ENCODE peak calls at places on chromosome 2, in nine cellular contexts. E is right lobe of liver, G is Peyer's patch, Z is heart left ventricle, V is tibial nerve, O is adrenal gland, S is A549, B is HCT116, Y is transverse colon. N is an unnamed sample. For H3K4me1, the result is how much of the 10 kb centered on the place peaks cover.

GRCh38 chr2:198309673-198310280 is 505.4 kb downstream of the PLCL1 start:
- DNase-seq in B (peak), E (no peak), V (no peak), S (peak), Z (no peak), O (peak), G (peak), Y (peak), N (no peak)

GRCh38 chr2:189485146-189485545 is 43.9 kb downstream of the WDR75 start:
- DNase-seq in G (no peak), V (no peak), Y (no peak), Z (no peak), E (no peak), O (no peak), B (no peak), S (no peak), N (no peak)

GRCh38 chr2:26692814-26693286 is 328 bp downstream of the KCNK3 start:
- DNase-seq in E (no peak), O (no peak), B (no peak), G (no peak), Y (no peak), Z (peak), V (no peak), S (peak), N (no peak)

GRCh38 chr2:160045703-160046210 is 16.7 kb downstream of the PLA2R1 start:
- DNase-seq in O (no peak), V (no peak), B (no peak), E (no peak), S (no peak), Y (no peak), Z (no peak), G (no peak), N (no peak)

GRCh38 chr2:111168528-111168929 is 47.8 kb downstream of the BCL2L11 start:
- DNase-seq in V (no peak), G (no peak), S (peak), O (peak), E (peak), B (peak), Y (peak), Z (peak), N (peak)

GRCh38 chr2:226057914-226058313 is 658.4 kb downstream of the NYAP2 start:
- DNase-seq in S (no peak), V (no peak), Z (no peak), G (no peak), E (no peak), B (no peak), O (no peak), Y (no peak), N (no peak)

GRCh38 chr2:95026471-95027368 is 1.2 kb downstream of the MAL start:
- DNase-seq in V (no peak), Y (no peak), B (no peak), S (no peak), E (no peak), O (no peak), G (no peak), Z (no peak), N (no peak)

GRCh38 chr2:101111917-101112771 is 39.0 kb downstream of the TBC1D8 start:
- DNase-seq in S (peak), E (no peak), B (no peak), Y (no peak), V (no peak), Z (peak), O (no peak), G (no peak), N (peak)

GRCh38 chr2:176911-177310 is 86.9 kb downstream of the SH3YL1 start:
- DNase-seq in O (no peak), S (no peak), E (no peak), Y (no peak), G (no peak), B (no peak), Z (no peak), V (no peak), N (no peak)

GRCh38 chr2:240463274-240463865 is 27.9 kb downstream of the GPC1 start:
- DNase-seq in V (peak), B (no peak), S (no peak), O (peak), Y (peak), G (no peak), Z (peak), E (peak), N (peak)

GRCh38 chr2:37586663-37587409 is 84.6 kb downstream of the CDC42EP3 start:
- DNase-seq in G (no peak), E (no peak), O (no peak), Z (no peak), B (no peak), Y (no peak), V (no peak), S (peak), N (no peak)

GRCh38 chr2:101546376-101547058 is 71.6 kb upstream of the RFX8 start:
- DNase-seq in Z (no peak), E (no peak), S (no peak), O (no peak), G (no peak), Y (no peak), B (peak), V (no peak), N (no peak)

GRCh38 chr2:34747643-34748042 is 1148.5 kb upstream of the FAM98A start:
- DNase-seq in O (no peak), Y (no peak), S (no peak), B (no peak), Z (no peak), E (no peak), V (no peak), G (no peak), N (no peak)

GRCh38 chr2:201923991-201924390 is 109.7 kb upstream of the FZD7 start:
- DNase-seq in B (no peak), S (no peak), G (no peak), Y (no peak), V (no peak), Z (no peak), E (no peak), O (no peak), N (no peak)

GRCh38 chr2:74511104-74511989 is 2.9 kb upstream of the TLX2 start:
- DNase-seq in S (no peak), G (no peak), E (no peak), O (no peak), V (no peak), Y (no peak), Z (no peak), B (no peak), N (no peak)

GRCh38 chr2:17043173-17043572 is 377.5 kb upstream of the CYRIA start:
- DNase-seq in B (no peak), V (no peak), Y (no peak), S (no peak), E (no peak), Z (no peak), O (no peak), G (no peak), N (no peak)

GRCh38 chr2:7031424-7032245 is 114.4 kb downstream of the RNF144A start:
- DNase-seq in S (peak), O (no peak), E (peak), B (peak), G (peak), Z (no peak), V (no peak), Y (peak), N (peak)

GRCh38 chr2:199219551-199219950 is 238.2 kb downstream of the SATB2 start:
- DNase-seq in E (no peak), O (no peak), G (no peak), S (no peak), V (no peak), Y (no peak), Z (no peak), B (no peak), N (no peak)

GRCh38 chr2:42100696-42101585 is 53.1 kb downstream of the PKDCC start:
- DNase-seq in Y (peak), S (no peak), Z (peak), B (no peak), E (peak), V (no peak), G (peak), O (peak), N (peak)

GRCh38 chr2:84458436-84459027 is 548 bp downstream of the SUCLG1 start:
- DNase-seq in G (peak), Z (peak), E (peak), S (peak), Y (peak), O (peak), V (no peak), B (no peak), N (no peak)

GRCh38 chr2:24048662-24049484 is 668 bp upstream of the FKBP1B start:
- DNase-seq in E (no peak), O (no peak), B (peak), S (no peak), G (no peak), Y (no peak), Z (no peak), V (no peak), N (no peak)

DNA sequence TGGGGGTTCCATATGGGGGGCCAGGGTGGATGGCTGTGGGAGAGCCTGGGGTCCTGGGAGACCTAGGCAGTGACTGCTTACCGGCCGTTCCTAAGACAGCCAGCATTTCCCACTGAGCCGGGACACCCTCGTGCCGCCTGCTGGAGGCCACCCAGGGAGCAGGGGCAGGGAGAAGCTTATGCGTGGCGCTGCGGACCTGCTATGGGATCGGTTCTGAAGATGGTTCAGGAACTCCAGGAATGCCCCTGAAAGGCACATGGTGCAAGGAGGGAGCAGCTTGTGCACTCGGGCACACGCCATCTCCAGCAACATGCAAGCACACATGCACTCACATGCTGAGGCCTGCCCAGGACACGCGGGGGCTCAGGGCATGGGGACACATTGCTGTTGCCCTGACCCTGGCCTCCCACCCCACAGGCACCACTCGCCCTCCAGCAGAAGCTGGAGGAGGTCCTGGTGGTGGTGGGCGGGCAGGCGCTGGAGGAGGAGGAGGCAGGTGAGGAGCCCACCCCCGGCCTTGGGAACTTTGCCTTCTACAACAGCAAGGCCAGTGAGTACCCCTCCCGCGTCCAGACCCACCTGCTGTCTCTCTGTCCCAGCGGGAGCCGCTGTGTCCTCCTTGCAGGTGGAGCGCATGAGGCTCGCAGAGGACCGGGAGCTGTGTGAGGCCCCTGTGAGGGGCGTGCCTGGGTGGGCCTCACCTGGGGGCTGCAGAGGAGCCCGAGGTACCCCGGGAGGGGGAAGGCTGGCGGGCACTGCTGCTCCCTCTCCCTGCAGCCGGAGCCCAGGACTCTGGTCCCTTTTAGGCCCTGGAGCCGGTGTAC is 4.1 kb downstream of the KLHL30 start:
- DNase-seq in Z (no peak), V (no peak), B (no peak), Y (no peak), O (no peak), G (no peak), S (no peak), E (no peak), N (no peak)
- H3K4me1 ChIP-seq in Z (under half), V (under half), B (half or more), Y (under half), O (under half), G (under half), S (under half), E (under half), N (under half)

GRCh38 chr2:209422191-209422754 is 1.6 kb upstream of the MAP2 start:
- DNase-seq in S (no peak), G (no peak), E (no peak), Y (no peak), V (no peak), Z (no peak), O (no peak), B (no peak), N (no peak)

GRCh38 chr2:209425082-209426071 is 1.5 kb downstream of the MAP2 start:
- DNase-seq in Y (no peak), S (peak), V (no peak), Z (peak), O (peak), G (no peak), E (peak), B (peak), N (no peak)

GRCh38 chr2:209426432-209426831 is 2.6 kb downstream of the MAP2 start:
- DNase-seq in Y (no peak), E (no peak), B (no peak), S (peak), G (no peak), O (no peak), Z (no peak), V (no peak), N (no peak)

GRCh38 chr2:209423562-209424541 is at the start of gene MAP2:
- DNase-seq in E (peak), Z (peak), G (peak), V (peak), B (peak), O (peak), S (peak), Y (peak), N (peak)
- TF ChIP-seq POLR2A in E (peak), Z (peak), G (no peak), V (peak), B (peak), O (peak), S (no peak), Y (no peak), N (peak)

GRCh38 chr2:177252808-177253531 is 11.6 kb downstream of the NFE2L2 start:
- DNase-seq in G (no peak), S (no peak), E (no peak), V (no peak), O (no peak), Y (no peak), B (no peak), Z (no peak), N (no peak)
- H3K4me1 ChIP-seq in G (under half), S (half or more), E (under half), V (under half), O (half or more), Y (half or more), B (half or more), Z (half or more), N (under half)

DNA sequence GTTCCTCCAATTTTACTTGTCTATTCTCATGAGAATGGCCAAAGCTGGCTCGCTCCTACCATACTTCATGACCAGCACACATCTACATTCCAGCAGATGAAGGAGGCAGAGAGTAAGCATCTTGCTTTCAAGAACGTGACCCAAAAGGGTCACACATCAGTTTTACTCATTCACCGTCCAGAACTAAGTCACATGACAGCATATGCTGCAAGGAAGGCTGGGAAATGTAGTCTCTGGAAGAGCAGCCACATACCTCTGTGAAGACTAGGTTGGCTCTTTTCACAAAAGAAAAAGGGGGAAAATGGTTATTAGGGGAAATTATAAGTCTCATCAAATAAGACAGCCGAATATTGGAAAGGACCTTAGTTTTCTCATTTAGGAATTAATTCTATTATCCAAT is 835.3 kb downstream of the EPHA4 start:
- DNase-seq in E (no peak), B (peak), Z (no peak), O (no peak), Y (no peak), V (no peak), S (peak), G (no peak), N (no peak)
- TF ChIP-seq POLR2A in E (no peak), B (no peak), Z (no peak), O (no peak), Y (no peak), V (no peak), S (no peak), G (no peak), N (no peak)

GRCh38 chr2:161166538-161167409 is 6.5 kb downstream of the TANK start:
- DNase-seq in Y (no peak), B (peak), V (no peak), Z (no peak), S (no peak), E (no peak), G (no peak), O (no peak), N (no peak)
- H3K4me1 ChIP-seq in Y (under half), B (half or more), V (under half), Z (under half), S (under half), E (under half), G (under half), O (half or more), N (under half)

GRCh38 chr2:70086278-70086837 is 919 bp upstream of the PCBP1 start:
- DNase-seq in E (peak), O (peak), B (peak), S (peak), Y (peak), V (peak), Z (peak), G (peak), N (peak)

GRCh38 chr2:70085711-70086277 is 1.5 kb upstream of the PCBP1 start:
- DNase-seq in B (no peak), S (no peak), Y (no peak), Z (no peak), G (no peak), E (no peak), V (no peak), O (no peak), N (no peak)

GRCh38 chr2:70088508-70089219 is 1.4 kb downstream of the PCBP1 start:
- DNase-seq in G (no peak), V (no peak), Y (no peak), E (no peak), Z (no peak), O (no peak), S (no peak), B (no peak), N (no peak)

GRCh38 chr2:70087703-70088507 is 628 bp downstream of the PCBP1 start:
- DNase-seq in B (no peak), G (peak), O (peak), Y (peak), Z (peak), S (peak), V (no peak), E (peak), N (peak)

DNA sequence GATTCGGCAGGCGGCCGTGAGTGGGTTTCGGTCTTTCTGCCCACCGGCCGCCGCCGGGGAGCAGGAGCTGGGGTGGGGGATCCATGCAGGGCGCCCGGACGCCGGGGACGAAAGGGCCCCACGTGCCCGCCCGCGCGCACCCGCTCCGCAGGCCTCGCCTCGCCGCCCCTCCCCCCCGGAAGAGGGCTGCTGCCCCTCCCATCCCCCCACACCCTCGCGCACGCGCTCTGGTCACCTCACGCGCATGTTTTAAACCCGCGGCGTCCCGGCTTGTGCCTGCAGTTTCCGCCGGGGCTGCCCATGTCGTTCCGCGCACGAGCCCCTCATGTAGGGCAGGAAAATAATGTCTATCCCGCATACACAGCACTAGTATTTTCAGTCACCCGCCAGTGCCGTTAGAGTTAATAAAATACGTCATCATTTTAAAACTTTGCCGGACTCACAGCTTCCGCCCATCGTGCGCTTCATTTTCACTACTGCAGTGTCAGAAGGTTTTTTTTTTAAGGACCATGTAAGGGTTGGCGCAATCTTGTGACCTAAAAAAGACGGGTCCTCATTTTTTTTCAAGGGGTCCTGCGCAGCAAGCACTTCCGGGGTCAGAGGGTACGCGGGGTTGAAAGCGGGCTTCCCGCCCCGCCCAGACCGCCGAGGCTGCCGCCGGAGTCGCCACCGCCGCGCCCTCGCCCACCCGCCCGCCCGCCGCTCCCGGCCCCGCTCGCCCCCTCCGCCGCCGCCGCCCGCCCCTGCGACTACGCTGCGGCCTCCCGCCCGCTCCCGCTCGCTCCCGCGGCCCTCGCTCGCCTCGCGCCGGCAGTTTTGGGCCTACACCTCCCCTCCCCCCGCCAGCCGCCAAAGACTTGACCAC is at the start of gene PCBP1:
- DNase-seq in Z (peak), G (peak), B (peak), S (peak), E (peak), V (peak), O (peak), Y (peak), N (peak)
- TF ChIP-seq POLR2A in Z (peak), G (peak), B (no peak), S (peak), E (peak), V (peak), O (peak), Y (peak), N (peak)

GRCh38 chr2:10038123-10038522 is 5.2 kb upstream of the KLF11 start:
- DNase-seq in V (no peak), G (no peak), Z (no peak), B (no peak), E (no peak), S (no peak), Y (no peak), O (no peak), N (no peak)
- H3K4me1 ChIP-seq in V (under half), G (under half), Z (half or more), B (under half), E (under half), S (under half), Y (under half), O (half or more), N (under half)

GRCh38 chr2:218366621-218367414 is 10.2 kb downstream of the CATIP start:
- DNase-seq in E (no peak), Y (no peak), V (no peak), O (no peak), S (no peak), B (no peak), Z (peak), G (no peak), N (no peak)

GRCh38 chr2:218368150-218368528 is 11.5 kb downstream of the CATIP start:
- DNase-seq in O (no peak), S (no peak), B (no peak), V (no peak), G (no peak), Y (no peak), Z (peak), E (no peak), N (no peak)

GRCh38 chr2:218368621-218369153 is 12.0 kb downstream of the CATIP start:
- DNase-seq in Y (peak), V (no peak), O (no peak), B (no peak), G (no peak), Z (peak), S (no peak), E (no peak), N (peak)

GRCh38 chr2:218369374-218369773 is 12.7 kb upstream of the SLC11A1 start:
- DNase-seq in V (no peak), Y (no peak), S (no peak), E (no peak), G (no peak), B (no peak), Z (peak), O (no peak), N (no peak)

DNA sequence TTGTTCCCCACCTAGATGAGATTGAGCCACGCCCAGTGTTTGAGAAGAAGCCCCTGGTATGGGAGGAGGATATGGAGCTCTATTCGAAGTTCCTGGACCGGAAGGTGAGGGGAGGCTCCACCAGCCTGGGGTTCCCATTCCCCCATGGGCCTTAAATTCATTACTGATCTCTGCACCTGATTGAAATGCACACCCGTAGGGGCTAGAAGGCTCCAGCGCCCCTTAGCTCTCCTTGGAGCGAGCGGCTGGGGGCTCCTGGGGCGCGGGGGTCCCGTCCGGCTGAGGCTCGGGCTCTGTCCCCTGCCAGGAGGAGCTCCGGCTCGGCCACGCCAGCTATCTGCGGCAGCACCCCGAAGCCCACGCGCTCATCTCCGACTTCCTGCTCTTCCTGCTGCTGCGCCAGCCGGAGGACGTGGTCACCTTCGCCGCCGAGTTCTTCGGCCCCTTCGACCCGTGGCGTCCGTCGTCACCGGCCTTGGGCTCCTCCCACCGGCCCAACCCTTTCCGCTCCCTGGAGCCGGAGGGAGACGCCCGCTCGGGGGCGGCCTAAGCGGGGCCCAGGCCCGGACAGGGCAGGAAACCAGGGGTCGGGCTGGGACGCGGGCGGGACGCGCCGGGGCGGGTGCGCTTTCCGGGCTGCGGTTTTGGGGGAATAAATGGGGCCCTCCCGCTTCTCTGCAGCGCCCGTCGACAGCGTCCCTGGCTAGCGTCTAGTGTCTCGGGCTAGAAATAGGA is 10.9 kb downstream of the CATIP start:
- DNase-seq in V (peak), G (peak), Z (peak), E (peak), O (peak), S (peak), Y (peak), B (peak), N (peak)
- TF ChIP-seq POLR2A in V (peak), G (peak), Z (peak), E (peak), O (peak), S (peak), Y (peak), B (peak), N (peak)